ENCODE peak calls at places on chromosomes 6 and 20, in eight cellular contexts. U is heart right ventricle, R is left ventricle myocardium inferior, A is fibroblast of lung, D is tibial artery, B is DND-41, O is hepatocyte, I is K562. H is an unnamed sample. For H3K4me1 and H3K9me3, the result is how much of the 10 kb centered on the place peaks cover.

GRCh38 chr20:4689224-4689623 is 32.5 kb upstream of the PRND start:
- DNase-seq in U (no peak), R (no peak), A (no peak), D (no peak), B (no peak), O (no peak), I (peak), H (no peak)

GRCh38 chr6:137743493-137743892 is 123.6 kb upstream of the TNFAIP3 start:
- DNase-seq in U (no peak), R (no peak), A (no peak), D (no peak), B (peak), O (no peak), I (no peak), H (no peak)

GRCh38 chr6:34260576-34261267 is 11.9 kb upstream of the SMIM29 start:
- DNase-seq in U (no peak), R (no peak), A (no peak), D (no peak), B (no peak), O (no peak), I (no peak), H (peak)

GRCh38 chr6:33781105-33781975 is 7.6 kb downstream of the LEMD2 start:
- DNase-seq in U (peak), R (no peak), A (no peak), D (no peak), B (no peak), O (no peak), I (no peak), H (no peak)

GRCh38 chr6:32774428-32774827 is 11.1 kb upstream of the HLA-DQB2 start:
- DNase-seq in U (no peak), R (no peak), A (no peak), D (no peak), B (no peak), O (no peak), I (no peak), H (no peak)

GRCh38 chr6:117481278-117481925 is 1.1 kb upstream of the DCBLD1 start:
- DNase-seq in U (no peak), R (no peak), A (no peak), D (no peak), B (no peak), O (peak), I (peak), H (no peak)

GRCh38 chr20:32358883-32359632 is 927 bp downstream of the ASXL1 start:
- DNase-seq in U (peak), R (peak), A (peak), D (peak), B (peak), O (peak), I (peak), H (peak)

GRCh38 chr20:10263385-10264165 is 44.9 kb downstream of the SNAP25 start:
- DNase-seq in U (no peak), R (no peak), A (peak), D (no peak), B (no peak), O (peak), I (no peak), H (no peak)

GRCh38 chr6:37207903-37208456 is 38.0 kb downstream of the PIM1 start:
- DNase-seq in U (peak), R (peak), A (peak), D (peak), B (peak), O (peak), I (peak), H (peak)

GRCh38 chr6:35240838-35241801 is 18.4 kb upstream of the ZNF76 start:
- DNase-seq in U (peak), R (peak), A (peak), D (peak), B (peak), O (peak), I (peak), H (peak)

GRCh38 chr6:69007781-69008180 is 372.7 kb downstream of the ADGRB3 start:
- DNase-seq in U (no peak), R (no peak), A (no peak), D (no peak), B (no peak), O (no peak), I (no peak), H (no peak)

DNA sequence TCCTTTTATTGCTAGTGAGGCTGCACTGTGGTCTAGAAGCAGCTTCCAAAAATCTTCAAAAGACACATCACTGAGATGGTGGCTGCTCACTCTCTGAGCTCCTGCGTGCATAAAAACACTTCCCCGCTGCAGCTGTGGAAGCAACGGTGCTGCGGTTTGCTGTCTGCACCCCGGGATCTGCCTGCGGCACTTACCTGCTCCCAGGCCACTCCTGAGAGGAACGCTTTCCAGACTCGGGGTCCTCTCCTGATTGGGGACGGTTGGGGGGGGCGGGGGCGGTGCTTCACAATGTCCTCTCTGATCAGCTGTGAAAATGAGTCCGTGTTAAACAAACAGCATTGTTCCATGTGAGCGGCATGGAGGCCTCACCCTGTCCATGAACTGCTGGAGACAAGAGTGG is 77.8 kb downstream of the TMEM242 start:
- DNase-seq in U (no peak), R (no peak), A (no peak), D (no peak), B (no peak), O (no peak), I (no peak), H (no peak)
- H3K4me1 ChIP-seq in U (under half), R (under half), A (under half), D (half or more), B (under half), O (under half), I (under half), H (under half)

DNA sequence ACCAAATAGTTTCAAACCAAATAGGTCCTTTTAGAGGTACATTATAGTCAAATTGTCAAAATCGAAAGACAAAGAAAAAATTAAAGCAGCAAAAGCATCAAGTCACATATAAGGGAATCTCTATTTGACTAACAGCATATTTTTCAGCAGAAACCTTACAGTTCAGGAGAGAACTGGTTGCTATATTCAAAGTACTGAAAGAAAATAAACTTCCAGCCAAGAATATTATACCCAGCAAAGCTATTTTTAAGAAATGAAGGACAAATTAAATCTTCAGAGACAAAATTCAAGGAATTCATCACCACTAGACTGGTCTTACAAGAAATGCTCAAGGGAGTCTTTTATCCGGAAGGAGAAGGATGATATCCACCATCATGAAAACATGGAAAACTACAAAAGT is 16.0 kb downstream of the WDR27 start:
- DNase-seq in U (no peak), R (no peak), A (no peak), D (no peak), B (no peak), O (no peak), I (no peak), H (no peak)
- H3K9me3 ChIP-seq in U (under half), R (under half), A (under half), D (under half), B (under half), O (under half), I (under half), H (under half)

DNA sequence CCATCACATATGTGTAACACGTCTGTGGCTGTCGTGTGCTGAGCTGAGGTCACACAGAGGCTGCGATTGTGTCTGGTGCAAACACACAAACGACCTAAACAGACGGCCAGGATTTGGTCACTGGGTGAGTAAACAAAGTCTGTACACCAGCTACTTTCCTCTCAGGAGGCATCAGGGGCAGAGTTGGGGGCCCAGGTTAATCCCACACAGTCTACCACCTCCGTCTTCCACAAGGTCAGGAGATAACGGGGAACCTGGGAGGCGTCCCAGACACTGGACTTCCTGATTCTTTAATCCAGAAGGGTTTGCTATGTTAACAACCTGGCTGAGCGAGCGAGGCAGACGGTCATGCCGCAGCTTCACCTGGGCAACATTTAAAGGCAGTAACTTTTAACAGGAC is 1.5 kb downstream of the DACT2 start:
- DNase-seq in U (no peak), R (no peak), A (no peak), D (no peak), B (no peak), O (no peak), I (no peak), H (no peak)
- TF ChIP-seq CTCF in U (no peak), R (no peak), A (no peak), D (no peak), B (no peak), O (no peak), I (no peak), H (no peak)

GRCh38 chr6:26537846-26538571 is at the start of gene HMGN4:
- DNase-seq in U (peak), R (peak), A (peak), D (peak), B (peak), O (peak), I (peak), H (peak)
- H3K4me1 ChIP-seq in U (under half), R (half or more), A (under half), D (under half), B (half or more), O (under half), I (under half), H (under half)

GRCh38 chr6:74458536-74458935 is 747.3 kb downstream of the COL12A1 start:
- DNase-seq in U (no peak), R (no peak), A (no peak), D (no peak), B (no peak), O (no peak), I (no peak), H (no peak)

GRCh38 chr6:74455786-74456185 is 750.1 kb downstream of the COL12A1 start:
- DNase-seq in U (no peak), R (no peak), A (no peak), D (no peak), B (no peak), O (no peak), I (no peak), H (no peak)

GRCh38 chr6:74459260-74459659 is 746.6 kb downstream of the COL12A1 start:
- DNase-seq in U (no peak), R (no peak), A (no peak), D (no peak), B (no peak), O (no peak), I (no peak), H (no peak)
- H3K9me3 ChIP-seq in U (under half), R (under half), A (under half), D (under half), B (under half), O (under half), I (under half), H (under half)